ENCODE peak calls at places on chromosome 16, in four cellular contexts. L is right atrium auricular region, O is PC-3, E is endothelial cell of umbilical vein. W is an unnamed sample. For H3K4me1, the result is how much of the 10 kb centered on the place peaks cover.

GRCh38 chr16:4369006-4369766 is 2.5 kb upstream of the VASN start:
- DNase-seq in L (no peak), O (peak), E (no peak), W (peak)

GRCh38 chr16:65070831-65071230 is 51.0 kb downstream of the CDH11 start:
- DNase-seq in L (peak), O (peak), E (peak), W (peak)

GRCh38 chr16:80739523-80739922 is 64.9 kb downstream of the CDYL2 start:
- DNase-seq in L (no peak), O (peak), E (no peak), W (no peak)

GRCh38 chr16:77191259-77191969 is 424 bp downstream of the MON1B start:
- DNase-seq in L (no peak), O (no peak), E (no peak), W (peak)

GRCh38 chr16:81451753-81452680 is 7.4 kb downstream of the CMIP start:
- DNase-seq in L (no peak), O (no peak), E (no peak), W (peak)

GRCh38 chr16:87431926-87432325 is 39.8 kb downstream of the MAP1LC3B start:
- DNase-seq in L (no peak), O (peak), E (no peak), W (peak)

GRCh38 chr16:30637952-30638351 is 12.8 kb upstream of the PRR14 start:
- DNase-seq in L (no peak), O (peak), E (peak), W (no peak)

GRCh38 chr16:80519189-80519588 is 21.6 kb upstream of the DYNLRB2 start:
- DNase-seq in L (no peak), O (no peak), E (no peak), W (no peak)

GRCh38 chr16:57694556-57695377 is at the start of gene DRC7:
- DNase-seq in L (no peak), O (peak), E (peak), W (peak)

GRCh38 chr16:5015351-5015750 is 18.4 kb downstream of the NAGPA start:
- DNase-seq in L (no peak), O (no peak), E (no peak), W (no peak)

GRCh38 chr16:66166451-66166850 is 200.0 kb upstream of the CDH5 start:
- DNase-seq in L (no peak), O (no peak), E (no peak), W (peak)

GRCh38 chr16:69531988-69532387 is 33.8 kb upstream of the NFAT5 start:
- DNase-seq in L (no peak), O (no peak), E (no peak), W (no peak)

GRCh38 chr16:75096730-75097129 is 19.9 kb downstream of the LDHD start:
- DNase-seq in L (no peak), O (peak), E (no peak), W (no peak)

GRCh38 chr16:4135537-4135936 is 19.3 kb upstream of the ADCY9 start:
- DNase-seq in L (no peak), O (no peak), E (no peak), W (no peak)

GRCh38 chr16:65284583-65284982 is 162.7 kb upstream of the CDH11 start:
- DNase-seq in L (no peak), O (peak), E (no peak), W (no peak)

GRCh38 chr16:53094013-53094630 is 39.3 kb downstream of the CHD9 start:
- DNase-seq in L (peak), O (peak), E (peak), W (peak)

GRCh38 chr16:53905028-53905427 is 201.1 kb downstream of the FTO start:
- DNase-seq in L (no peak), O (no peak), E (no peak), W (no peak)

GRCh38 chr16:54284931-54285413 is 1.6 kb downstream of the IRX3 start:
- DNase-seq in L (no peak), O (no peak), E (no peak), W (no peak)

GRCh38 chr16:83244057-83244456 is 563.7 kb upstream of the HSBP1 start:
- DNase-seq in L (no peak), O (no peak), E (no peak), W (no peak)

GRCh38 chr16:89143201-89143741 is 28.3 kb upstream of the CDH15 start:
- DNase-seq in L (no peak), O (no peak), E (no peak), W (no peak)

GRCh38 chr16:87621550-87621829 is 19.2 kb downstream of the JPH3 start:
- DNase-seq in L (no peak), O (no peak), E (no peak), W (no peak)

GRCh38 chr16:68893710-68894705 is 50.7 kb downstream of the TANGO6 start:
- DNase-seq in L (no peak), O (peak), E (peak), W (no peak)

GRCh38 chr16:15829460-15829859 is 27.4 kb downstream of the MYH11 start:
- DNase-seq in L (peak), O (no peak), E (no peak), W (peak)

GRCh38 chr16:23434380-23434779 is 18.6 kb downstream of the COG7 start:
- DNase-seq in L (no peak), O (peak), E (peak), W (no peak)

GRCh38 chr16:483351-484075 is 44.0 kb upstream of the CAPN15 start:
- DNase-seq in L (no peak), O (no peak), E (no peak), W (no peak)

GRCh38 chr16:69906838-69907301 is 44.3 kb upstream of the CLEC18A start:
- DNase-seq in L (no peak), O (no peak), E (no peak), W (no peak)

GRCh38 chr16:72299684-72300243 is 127.8 kb upstream of the PMFBP1 start:
- DNase-seq in L (no peak), O (no peak), E (no peak), W (no peak)

GRCh38 chr16:502179-502943 is 25.2 kb upstream of the CAPN15 start:
- DNase-seq in L (no peak), O (no peak), E (no peak), W (no peak)

GRCh38 chr16:1944612-1945199 is 1.7 kb upstream of the MSRB1 start:
- DNase-seq in L (no peak), O (no peak), E (no peak), W (no peak)

GRCh38 chr16:1940273-1941161 is 2.5 kb downstream of the MSRB1 start:
- DNase-seq in L (no peak), O (no peak), E (no peak), W (no peak)

GRCh38 chr16:1942810-1943726 is at the start of gene MSRB1:
- DNase-seq in L (peak), O (peak), E (peak), W (peak)

GRCh38 chr16:1941162-1941923 is 1.7 kb downstream of the MSRB1 start:
- DNase-seq in L (no peak), O (no peak), E (no peak), W (no peak)

GRCh38 chr16:1941924-1942809 is 832 bp downstream of the MSRB1 start:
- DNase-seq in L (no peak), O (peak), E (no peak), W (no peak)
- H3K27ac ChIP-seq in L (peak), O (peak), E (no peak), W (peak)

GRCh38 chr16:11314309-11314894 is 30.9 kb upstream of the RMI2 start:
- DNase-seq in L (no peak), O (no peak), E (no peak), W (no peak)
- H3K4me1 ChIP-seq in L (under half), O (under half), E (under half), W (under half)

GRCh38 chr16:28930203-28930602 is 1.6 kb upstream of the CD19 start:
- DNase-seq in L (no peak), O (no peak), E (no peak), W (no peak)

GRCh38 chr16:28932339-28933141 is 769 bp downstream of the CD19 start:
- DNase-seq in L (no peak), O (no peak), E (no peak), W (no peak)

GRCh38 chr16:28931801-28932225 is at the start of gene CD19:
- DNase-seq in L (no peak), O (no peak), E (no peak), W (no peak)

GRCh38 chr16:28933176-28933575 is 1.4 kb downstream of the CD19 start:
- DNase-seq in L (no peak), O (no peak), E (no peak), W (no peak)

GRCh38 chr16:28930652-28931051 is 1.1 kb upstream of the CD19 start:
- DNase-seq in L (no peak), O (no peak), E (no peak), W (no peak)
- H3K27ac ChIP-seq in L (no peak), O (no peak), E (no peak), W (no peak)

DNA sequence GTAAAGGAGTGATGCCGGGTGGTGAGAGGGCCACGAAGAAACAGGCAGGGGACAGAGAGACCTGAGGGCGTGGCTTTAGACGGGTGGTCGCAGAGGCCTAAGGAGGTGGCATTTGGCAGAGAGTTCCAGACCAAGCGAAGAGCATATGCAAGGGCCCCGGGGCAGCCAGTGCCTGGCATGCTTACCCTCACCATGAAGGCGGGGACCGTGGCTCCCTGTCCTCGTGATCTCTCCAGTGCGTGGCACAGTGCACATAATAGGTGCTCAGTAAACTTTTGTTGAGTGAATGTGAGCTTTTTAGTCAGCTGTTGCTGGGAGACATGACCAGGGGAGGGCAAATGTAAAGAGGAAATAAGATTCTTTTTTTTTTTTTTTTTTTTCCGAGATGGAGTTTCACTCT is 245.6 kb upstream of the GSE1 start:
- DNase-seq in L (no peak), O (no peak), E (no peak), W (no peak)
- H3K4me1 ChIP-seq in L (under half), O (under half), E (under half), W (under half)